ENCODE peak calls at places on chromosomes 3 and 15, in six cellular contexts. K, L, C, I, S and H are unnamed samples.
A peak's percentile ranks its signal among the peaks of the same experiment; 100 is the strongest.

GRCh38 chr15:82855286-82856092 is 46.1 kb downstream of the WHAMM start:
- DNase-seq in C (no peak), K (no peak), S (no peak), L (no peak), I (no peak), H (no peak)

GRCh38 chr3:190692256-190692655 is 170.2 kb downstream of the GMNC start:
- DNase-seq in S (no peak), I (no peak), K (no peak), C (no peak), L (no peak), H (no peak)

GRCh38 chr3:183313764-183314163 is 60.7 kb downstream of the B3GNT5 start:
- DNase-seq in K (no peak), S (no peak), I (no peak), L (no peak), C (no peak), H (no peak)

GRCh38 chr3:157502916-157503620 is at the start of gene VEPH1:
- DNase-seq in C (peak; percentile 76), K (peak; percentile 36), I (no peak), L (no peak), S (no peak), H (peak; percentile 68)

GRCh38 chr15:69558138-69558409 is 105.5 kb downstream of the RPLP1 start:
- DNase-seq in S (no peak), L (no peak), I (no peak), K (no peak), C (no peak), H (no peak)

GRCh38 chr15:62889141-62889661 is 153.3 kb upstream of the TPM1 start:
- DNase-seq in K (no peak), C (no peak), L (no peak), I (no peak), S (no peak), H (no peak)

GRCh38 chr3:111738238-111738637 is 120.8 kb upstream of the PHLDB2 start:
- DNase-seq in K (no peak), S (no peak), C (peak; percentile 42), I (no peak), L (no peak), H (no peak)

GRCh38 chr15:74523982-74524381 is 17.0 kb upstream of the ARID3B start:
- DNase-seq in C (no peak), K (no peak), I (no peak), S (no peak), L (no peak), H (peak; percentile 49)

GRCh38 chr15:34616613-34617012 is 33.2 kb upstream of the GOLGA8B start:
- DNase-seq in S (no peak), K (no peak), L (no peak), I (no peak), C (peak; percentile 65), H (peak; percentile 33)

GRCh38 chr15:100094127-100094510 is 247.7 kb downstream of the ADAMTS17 start:
- DNase-seq in S (no peak), C (no peak), L (no peak), K (no peak), I (no peak), H (no peak)

GRCh38 chr3:10702961-10703740 is 112.9 kb upstream of the SLC6A11 start:
- DNase-seq in K (peak; percentile 91), L (no peak), I (no peak), C (peak; percentile 10), S (no peak), H (no peak)

GRCh38 chr15:67801926-67802914 is 23.1 kb upstream of the SKOR1 start:
- DNase-seq in K (no peak), S (no peak), C (no peak), I (no peak), L (no peak), H (no peak)

GRCh38 chr15:68784206-68784605 is 36.5 kb downstream of the ANP32A start:
- DNase-seq in S (no peak), I (no peak), K (peak; percentile 17), L (no peak), C (no peak), H (no peak)

GRCh38 chr3:168865022-168865551 is 769.4 kb upstream of the GOLIM4 start:
- DNase-seq in K (no peak), L (no peak), S (no peak), C (peak; percentile 70), I (no peak), H (peak; percentile 70)

GRCh38 chr3:72347819-72348319 is 500.4 kb downstream of the SHQ1 start:
- DNase-seq in L (peak; percentile 63), K (peak; percentile 78), C (peak; percentile 72), I (peak; percentile 82), S (peak; percentile 88), H (peak; percentile 36)

GRCh38 chr3:141302364-141303141 is 65.8 kb upstream of the ZBTB38 start:
- DNase-seq in L (no peak), K (no peak), I (no peak), C (peak; percentile 82), S (peak; percentile 83), H (peak; percentile 94)
- TF ChIP-seq CTCF in L (no peak), K (no peak), I (no peak), C (peak; percentile 6), S (peak; percentile 37), H (peak; percentile 22)

GRCh38 chr3:81927811-81928210 is 166.4 kb upstream of the GBE1 start:
- DNase-seq in K (no peak), S (no peak), I (no peak), L (no peak), C (no peak), H (no peak)

GRCh38 chr3:81922404-81922803 is 161.0 kb upstream of the GBE1 start:
- DNase-seq in K (no peak), C (no peak), L (no peak), S (no peak), I (no peak), H (no peak)

GRCh38 chr3:81923038-81923437 is 161.6 kb upstream of the GBE1 start:
- DNase-seq in I (no peak), S (no peak), L (no peak), K (no peak), C (no peak), H (no peak)

GRCh38 chr3:81929697-81930096 is 168.3 kb upstream of the GBE1 start:
- DNase-seq in L (no peak), K (no peak), S (no peak), C (no peak), I (no peak), H (no peak)

DNA sequence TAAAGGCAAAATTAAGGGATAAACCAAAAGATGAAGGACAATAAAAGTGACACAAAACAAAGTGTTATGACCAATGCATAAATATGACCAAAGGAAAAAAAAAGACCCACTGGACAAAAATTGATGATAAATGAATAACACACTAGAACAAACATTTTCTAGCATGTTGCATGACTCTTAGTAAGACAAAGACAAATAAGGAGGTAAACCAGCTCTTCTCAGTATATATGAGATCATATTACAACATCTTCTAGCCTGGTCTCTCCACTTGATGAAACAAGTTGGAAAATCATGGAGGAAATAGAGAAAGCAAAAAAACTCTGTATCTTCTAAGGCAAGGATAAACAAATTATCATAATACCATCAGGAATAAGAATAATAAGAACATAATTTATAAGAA is 163.9 kb upstream of the GBE1 start:
- DNase-seq in I (no peak), K (no peak), L (no peak), C (no peak), S (no peak), H (no peak)
- TF ChIP-seq CTCF in I (no peak), K (no peak), L (no peak), C (no peak), S (no peak), H (no peak)

GRCh38 chr3:128863560-128863959 is 15.9 kb upstream of the ACAD9 start:
- DNase-seq in I (no peak), C (no peak), K (no peak), S (no peak), L (no peak), H (no peak)
- TF ChIP-seq CTCF in I (no peak), C (peak; percentile 27), K (peak; percentile 66), S (peak; percentile 26), L (no peak), H (no peak)

GRCh38 chr15:31352911-31353811 is 26.5 kb downstream of the KLF13 start:
- DNase-seq in L (peak; percentile 77), S (peak; percentile 82), I (peak; percentile 91), C (peak; percentile 78), K (no peak), H (peak; percentile 82)
- TF ChIP-seq CTCF in L (no peak), S (no peak), I (no peak), C (no peak), K (no peak), H (no peak)

GRCh38 chr3:127716334-127716733 is 43.6 kb downstream of the ABTB1 start:
- DNase-seq in S (no peak), L (no peak), C (no peak), K (no peak), I (no peak), H (no peak)
- TF ChIP-seq CTCF in S (no peak), L (no peak), C (no peak), K (no peak), I (no peak), H (no peak)

GRCh38 chr3:131194816-131195215 is 168.1 kb downstream of the NEK11 start:
- DNase-seq in I (no peak), K (no peak), C (no peak), S (no peak), L (no peak), H (no peak)

GRCh38 chr3:131192701-131193100 is 166.0 kb downstream of the NEK11 start:
- DNase-seq in K (no peak), I (no peak), C (no peak), L (no peak), S (no peak), H (no peak)

DNA sequence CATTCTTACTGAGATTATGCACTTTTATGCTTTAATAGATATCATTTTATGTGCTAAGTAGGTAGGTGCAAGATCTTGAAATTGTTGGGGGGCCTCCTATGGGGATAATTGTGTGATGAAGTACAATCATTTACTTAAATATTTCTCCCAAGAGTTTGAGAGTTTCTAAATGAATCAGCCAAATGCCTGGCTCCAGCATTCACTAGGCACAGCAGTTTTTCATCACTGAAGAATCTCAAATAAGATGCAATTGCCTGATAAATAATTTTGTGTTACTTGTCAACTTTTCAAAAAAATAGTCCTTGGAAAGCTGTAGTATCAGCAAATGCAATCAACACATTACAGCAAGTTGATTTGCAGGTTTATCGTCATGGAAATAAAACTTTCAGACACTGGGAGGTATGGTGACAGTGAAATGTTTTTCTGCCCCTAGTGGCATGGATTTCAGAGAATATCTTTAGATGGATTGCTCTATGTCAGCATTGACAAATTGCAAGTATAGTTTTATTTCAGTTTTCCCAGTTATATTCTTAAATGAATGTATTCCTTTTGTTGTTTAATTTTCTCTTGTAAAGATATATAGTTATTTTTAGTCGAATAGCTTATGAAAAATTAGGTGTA is 167.1 kb downstream of the NEK11 start:
- DNase-seq in L (no peak), C (peak; percentile 14), K (no peak), S (no peak), I (no peak), H (no peak)
- TF ChIP-seq CTCF in L (no peak), C (peak; percentile 8), K (peak; percentile 24), S (no peak), I (no peak), H (peak; percentile 5)

GRCh38 chr3:124033360-124034015 is 41.6 kb upstream of the ROPN1 start:
- DNase-seq in S (no peak), C (no peak), I (peak; percentile 54), L (peak; percentile 47), K (peak; percentile 34), H (peak; percentile 7)
- TF ChIP-seq CTCF in S (peak; percentile 14), C (no peak), I (no peak), L (no peak), K (peak; percentile 25), H (no peak)